ENCODE peak calls at places on chromosomes 12 and 14, in nine cellular contexts. M is naive thymus-derived CD4-positive, alpha-beta T cell; R is A673; E is psoas muscle; V is GM23248; X is ovary; C is tibial artery; B is PC-3; O is left ventricle myocardium inferior. L is an unnamed sample. For H3K36me3, the result is how much of the 10 kb centered on the place peaks cover.

GRCh38 chr12:68069276-68069675 is 80.0 kb downstream of the IFNG-AS1 start:
- DNase-seq in R (no peak), X (no peak), V (no peak), B (no peak), E (no peak), M (no peak), C (no peak), O (no peak), L (no peak)

GRCh38 chr12:107395817-107396216 is 289.8 kb upstream of the PWP1 start:
- DNase-seq in X (no peak), O (no peak), V (no peak), M (no peak), C (no peak), R (no peak), E (no peak), B (no peak), L (no peak)

GRCh38 chr12:87670448-87670847 is 358.8 kb downstream of the C12orf50 start:
- DNase-seq in B (no peak), X (no peak), V (no peak), R (no peak), C (no peak), E (no peak), M (no peak), O (no peak), L (no peak)

GRCh38 chr12:113059071-113059595 is 2.6 kb downstream of the DTX1 start:
- DNase-seq in V (no peak), O (no peak), M (no peak), R (no peak), C (no peak), X (no peak), B (no peak), E (no peak), L (no peak)

GRCh38 chr12:93865751-93866150 is 188.6 kb downstream of the CRADD start:
- DNase-seq in X (no peak), V (no peak), R (no peak), B (no peak), E (no peak), M (no peak), C (no peak), O (no peak), L (no peak)

GRCh38 chr12:124480469-124481256 is 86.7 kb downstream of the NCOR2 start:
- DNase-seq in V (peak), X (peak), C (no peak), R (no peak), E (peak), O (peak), B (peak), M (no peak), L (no peak)

GRCh38 chr12:4015225-4016076 is 142.3 kb upstream of the PARP11 start:
- DNase-seq in X (no peak), C (no peak), M (no peak), R (no peak), O (no peak), V (no peak), E (peak), B (no peak), L (no peak)

GRCh38 chr14:58796636-58797429 is 159.1 kb downstream of the DACT1 start:
- DNase-seq in R (no peak), B (peak), O (no peak), C (no peak), X (no peak), M (no peak), V (no peak), E (no peak), L (peak)

GRCh38 chr14:101584049-101584859 is 23.0 kb downstream of the DIO3 start:
- DNase-seq in X (peak), B (no peak), R (peak), V (peak), C (peak), M (no peak), O (peak), E (peak), L (no peak)

GRCh38 chr14:68784298-68784910 is 8.5 kb downstream of the ZFP36L1 start:
- DNase-seq in O (no peak), V (peak), E (no peak), X (peak), M (no peak), R (no peak), B (peak), C (no peak), L (no peak)

GRCh38 chr12:60279224-60279623 is 683.4 kb downstream of the SLC16A7 start:
- DNase-seq in R (no peak), C (no peak), X (no peak), M (no peak), B (peak), O (no peak), V (peak), E (no peak), L (no peak)

GRCh38 chr12:115872919-115873357 is 404.6 kb downstream of the MED13L start:
- DNase-seq in X (no peak), M (no peak), B (peak), C (no peak), V (no peak), E (no peak), R (no peak), O (no peak), L (no peak)

GRCh38 chr12:119117936-119118335 is 60.8 kb upstream of the HSPB8 start:
- DNase-seq in E (no peak), V (no peak), B (no peak), C (no peak), X (no peak), R (no peak), M (no peak), O (no peak), L (no peak)

GRCh38 chr12:109258607-109259544 is 50.2 kb downstream of the FOXN4 start:
- DNase-seq in O (no peak), X (no peak), V (no peak), R (no peak), B (no peak), E (peak), C (no peak), M (no peak), L (no peak)
- H3K36me3 ChIP-seq in O (half or more), X (under half), V (under half), R (under half), B (under half), E (under half), C (half or more), M (under half), L (under half)

DNA sequence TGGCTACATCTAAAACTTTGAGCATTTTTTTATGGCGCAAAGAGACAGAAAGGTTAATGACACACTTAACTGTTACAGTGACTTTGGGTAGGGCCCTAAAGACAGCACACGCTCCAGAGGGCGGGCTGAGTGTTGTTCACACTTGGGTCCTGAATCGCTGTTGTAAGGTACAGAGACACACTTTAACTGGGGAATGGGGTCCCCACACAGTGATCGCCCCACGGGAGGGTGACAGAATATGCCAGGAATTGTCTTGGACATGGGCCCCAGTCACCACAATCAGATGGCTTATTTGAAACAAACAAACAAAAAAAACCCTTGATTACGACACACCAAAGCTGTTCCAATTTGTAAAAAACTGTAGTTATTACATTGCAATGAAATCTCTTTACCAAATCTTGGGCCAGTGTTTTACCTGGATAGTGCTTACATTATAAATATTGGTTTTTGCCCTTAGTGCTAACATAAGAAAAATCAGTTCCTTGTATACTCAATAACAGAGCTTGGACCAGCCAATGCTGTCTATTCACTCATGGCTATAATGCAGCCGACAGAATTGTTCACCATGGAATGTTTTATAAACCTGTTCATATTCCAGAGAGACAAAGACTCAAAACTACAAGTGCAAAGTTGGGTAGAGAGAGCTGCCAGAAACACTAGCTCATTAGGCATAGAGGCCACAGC is 28.3 kb downstream of the KCTD10 start:
- DNase-seq in X (no peak), E (no peak), O (no peak), M (no peak), B (no peak), C (no peak), R (no peak), V (no peak), L (no peak)
- H3K36me3 ChIP-seq in X (under half), E (under half), O (half or more), M (under half), B (under half), C (half or more), R (under half), V (half or more), L (under half)

DNA sequence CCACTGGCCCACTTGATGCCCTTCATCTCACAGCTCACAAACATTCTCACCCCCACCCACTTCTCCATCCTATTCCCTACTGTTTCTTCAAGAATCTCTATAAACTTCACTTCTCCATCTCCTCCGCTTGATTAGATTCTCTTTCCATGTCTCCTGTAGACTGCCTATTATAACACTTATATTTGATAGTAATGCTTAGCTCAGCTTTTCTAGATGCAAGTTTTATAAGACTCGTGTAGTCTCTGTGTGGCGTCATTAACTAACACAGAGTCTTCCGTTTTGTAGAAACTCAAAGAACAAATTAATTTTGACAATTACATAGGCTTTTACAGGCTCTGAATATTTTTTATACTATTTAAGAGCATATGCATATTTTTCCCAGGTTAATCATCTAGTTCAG is 25.7 kb downstream of the KCNC2 start:
- DNase-seq in C (no peak), M (no peak), R (no peak), O (no peak), B (no peak), E (no peak), X (no peak), V (no peak), L (no peak)
- H3K36me3 ChIP-seq in C (under half), M (under half), R (under half), O (under half), B (under half), E (under half), X (under half), V (under half), L (under half)

GRCh38 chr14:35492569-35493014 is 41.4 kb upstream of the INSM2 start:
- DNase-seq in C (no peak), B (no peak), E (no peak), M (no peak), R (no peak), X (no peak), V (no peak), O (no peak), L (no peak)
- H3K36me3 ChIP-seq in C (under half), B (under half), E (under half), M (under half), R (under half), X (under half), V (under half), O (under half), L (under half)

GRCh38 chr12:915090-915489 is 34.4 kb downstream of the RAD52 start:
- DNase-seq in E (no peak), M (no peak), B (peak), V (no peak), R (no peak), C (no peak), X (no peak), O (no peak), L (no peak)
- H3K36me3 ChIP-seq in E (under half), M (under half), B (under half), V (half or more), R (half or more), C (half or more), X (under half), O (half or more), L (under half)

DNA sequence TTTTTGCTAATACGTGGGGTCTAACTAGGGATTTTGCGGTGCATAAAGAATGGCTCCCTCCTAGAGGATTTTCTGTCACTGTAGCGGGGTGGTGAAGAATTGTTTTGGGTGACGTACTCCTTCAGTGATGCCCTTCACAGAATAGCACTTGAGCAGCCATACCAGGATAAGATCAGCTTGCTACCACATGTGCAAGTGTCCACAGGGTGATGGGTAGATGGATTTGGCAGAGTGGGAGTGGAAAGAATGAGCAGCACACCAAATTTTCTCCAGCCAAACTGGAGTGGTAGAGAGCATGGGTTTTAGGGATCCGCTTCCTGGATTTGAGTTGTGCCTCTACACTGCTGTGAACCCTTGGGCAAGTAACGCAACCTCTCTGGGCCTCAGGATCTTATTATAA is 2.3 kb downstream of the TCP11L2 start:
- DNase-seq in X (no peak), B (no peak), V (no peak), M (no peak), E (no peak), O (no peak), R (no peak), C (no peak), L (no peak)
- H3K36me3 ChIP-seq in X (under half), B (under half), V (under half), M (under half), E (under half), O (under half), R (under half), C (under half), L (under half)

GRCh38 chr12:120542166-120542565 is 8.0 kb downstream of the RNF10 start:
- DNase-seq in X (no peak), O (no peak), R (no peak), E (no peak), V (no peak), M (no peak), C (no peak), B (no peak), L (no peak)

GRCh38 chr12:120544691-120545090 is 10.5 kb downstream of the RNF10 start:
- DNase-seq in R (no peak), X (no peak), E (no peak), O (no peak), C (no peak), B (peak), V (no peak), M (no peak), L (no peak)

GRCh38 chr12:120540445-120540844 is 6.3 kb downstream of the RNF10 start:
- DNase-seq in C (no peak), X (no peak), R (no peak), E (no peak), B (no peak), M (no peak), V (peak), O (no peak), L (no peak)

GRCh38 chr12:120546050-120546386 is 11.9 kb downstream of the RNF10 start:
- DNase-seq in V (no peak), X (no peak), E (no peak), O (no peak), M (no peak), C (no peak), R (no peak), B (peak), L (no peak)
- H3K36me3 ChIP-seq in V (under half), X (under half), E (under half), O (half or more), M (under half), C (under half), R (half or more), B (under half), L (under half)

GRCh38 chr14:105083926-105084685 is 18.9 kb upstream of the GPR132 start:
- DNase-seq in R (no peak), C (no peak), B (no peak), V (no peak), E (no peak), M (no peak), X (no peak), O (no peak), L (no peak)
- H3K36me3 ChIP-seq in R (under half), C (under half), B (under half), V (under half), E (under half), M (under half), X (under half), O (under half), L (under half)

DNA sequence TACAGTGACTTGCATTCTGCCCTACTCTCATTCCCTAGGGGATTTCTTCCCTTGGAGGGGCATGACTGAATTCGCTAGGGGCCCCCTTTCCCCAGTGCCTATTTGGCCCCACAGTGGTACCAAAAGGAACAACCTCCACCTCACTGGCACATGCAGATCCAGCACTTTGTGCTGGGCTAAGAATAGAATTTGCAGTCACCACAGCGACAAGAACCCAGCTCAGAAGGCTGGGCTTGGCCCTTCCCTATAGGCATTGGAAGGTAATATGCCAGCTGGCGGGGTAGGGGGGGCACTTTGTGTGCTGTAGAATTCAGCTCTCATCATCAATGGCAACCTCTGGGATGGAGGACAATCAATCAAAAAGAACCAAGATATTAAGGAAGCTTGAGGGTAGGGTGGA is 13.9 kb downstream of the BAZ2A start:
- DNase-seq in O (no peak), R (no peak), B (no peak), E (no peak), C (no peak), V (no peak), M (no peak), X (no peak), L (no peak)
- H3K36me3 ChIP-seq in O (half or more), R (half or more), B (half or more), E (under half), C (half or more), V (half or more), M (half or more), X (under half), L (under half)